ENCODE peak calls at places on chromosomes 6 and 20, in six cellular contexts. U is ovary, E is heart left ventricle, G is fibroblast of lung, A is cardiac muscle cell, M is Panc1. T is an unnamed sample. For H3K36me3, the result is how much of the 10 kb centered on the place peaks cover.

GRCh38 chr20:47215653-47216397 is 140.7 kb downstream of the ZMYND8 start:
- DNase-seq in M (no peak), G (no peak), E (no peak), A (no peak), U (no peak), T (no peak)

GRCh38 chr20:25194333-25194972 is 1.1 kb upstream of the ENTPD6 start:
- DNase-seq in E (no peak), U (peak), G (no peak), A (no peak), M (no peak), T (no peak)

GRCh38 chr6:159217595-159218275 is 48.5 kb downstream of the FNDC1 start:
- DNase-seq in G (peak), U (no peak), A (peak), M (no peak), E (peak), T (peak)

GRCh38 chr6:110534731-110535164 is 58.3 kb upstream of the SLC22A16 start:
- DNase-seq in E (no peak), M (no peak), G (peak), U (no peak), A (peak), T (no peak)

GRCh38 chr6:125821825-125822281 is 31.1 kb downstream of the NCOA7 start:
- DNase-seq in G (no peak), A (no peak), M (no peak), U (no peak), E (no peak), T (no peak)

GRCh38 chr6:122401104-122401503 is 1.7 kb downstream of the HSF2 start:
- DNase-seq in A (no peak), U (no peak), M (no peak), E (no peak), G (no peak), T (no peak)

GRCh38 chr20:45833883-45834796 is 541 bp downstream of the SNX21 start:
- DNase-seq in E (peak), M (no peak), U (peak), G (peak), A (peak), T (peak)

GRCh38 chr20:48846516-48847492 is 19.0 kb upstream of the PREX1 start:
- DNase-seq in A (peak), U (no peak), E (no peak), G (no peak), M (no peak), T (no peak)

GRCh38 chr6:87373377-87373776 is 28.8 kb downstream of the C6orf163 start:
- DNase-seq in U (no peak), M (no peak), A (no peak), G (no peak), E (no peak), T (no peak)

GRCh38 chr20:4973330-4974097 is 27.8 kb downstream of the SLC23A2 start:
- DNase-seq in M (peak), U (peak), A (peak), E (no peak), G (peak), T (peak)

GRCh38 chr6:3176562-3177355 is 19.4 kb upstream of the TUBB2A start:
- DNase-seq in U (no peak), E (no peak), M (peak), G (peak), A (peak), T (no peak)

GRCh38 chr20:4050581-4050980 is 35.2 kb upstream of the RNF24 start:
- DNase-seq in A (no peak), G (no peak), E (no peak), M (no peak), U (no peak), T (no peak)

GRCh38 chr6:44082872-44083321 is 44.4 kb downstream of the MRPL14 start:
- DNase-seq in G (no peak), U (no peak), A (no peak), E (no peak), M (no peak), T (peak)

GRCh38 chr20:63100401-63100925 is 93.7 kb upstream of the BHLHE23 start:
- DNase-seq in G (no peak), A (no peak), M (no peak), E (peak), U (peak), T (no peak)

GRCh38 chr6:108947114-108947854 is 99.1 kb downstream of the ARMC2 start:
- DNase-seq in G (peak), E (no peak), A (peak), U (no peak), M (no peak), T (peak)

GRCh38 chr20:7673841-7674240 is 266.4 kb downstream of the HAO1 start:
- DNase-seq in M (no peak), G (peak), A (peak), E (no peak), U (no peak), T (no peak)

GRCh38 chr20:2330090-2330695 is 34.4 kb downstream of the TGM3 start:
- DNase-seq in E (no peak), A (no peak), U (no peak), G (no peak), M (no peak), T (no peak)

GRCh38 chr20:63253438-63254236 is 626 bp downstream of the NKAIN4 start:
- DNase-seq in U (no peak), A (no peak), M (no peak), G (no peak), E (peak), T (no peak)

GRCh38 chr6:109891924-109892323 is 86.2 kb upstream of the GPR6 start:
- DNase-seq in E (no peak), A (no peak), G (no peak), M (no peak), U (no peak), T (no peak)

GRCh38 chr20:58327211-58327610 is 17.7 kb downstream of the RAB22A start:
- DNase-seq in E (no peak), M (no peak), A (peak), G (no peak), U (no peak), T (no peak)

GRCh38 chr6:143531720-143532504 is 20.4 kb upstream of the FUCA2 start:
- DNase-seq in E (no peak), G (no peak), U (no peak), M (no peak), A (no peak), T (no peak)

GRCh38 chr6:144158133-144158532 is 7.8 kb downstream of the STX11 start:
- DNase-seq in U (peak), G (peak), M (no peak), E (no peak), A (peak), T (peak)

GRCh38 chr20:41738584-41739193 is 120.5 kb upstream of the CHD6 start:
- DNase-seq in E (no peak), M (peak), G (peak), A (peak), U (no peak), T (peak)

GRCh38 chr20:45041464-45042337 is 59.2 kb downstream of the KCNS1 start:
- DNase-seq in E (no peak), M (peak), A (peak), U (no peak), G (peak), T (no peak)

GRCh38 chr6:114008331-114008730 is 37.4 kb upstream of the HDAC2 start:
- DNase-seq in A (no peak), U (no peak), E (no peak), G (no peak), M (no peak), T (no peak)

GRCh38 chr6:43306086-43306485 is 2.5 kb downstream of the CRIP3 start:
- DNase-seq in A (no peak), G (no peak), U (no peak), M (no peak), E (no peak), T (no peak)

GRCh38 chr6:114364295-114364694 is 21.5 kb upstream of the HS3ST5 start:
- DNase-seq in G (peak), M (no peak), U (no peak), E (no peak), A (no peak), T (no peak)

GRCh38 chr20:35952480-35953410 is 1.6 kb downstream of the SCAND1 start:
- DNase-seq in M (no peak), A (peak), G (peak), U (no peak), E (no peak), T (peak)

GRCh38 chr6:34424200-34425131 is 1.4 kb downstream of the RPS10 start:
- DNase-seq in U (no peak), M (no peak), E (no peak), G (no peak), A (no peak), T (no peak)
- H3K36me3 ChIP-seq in U (under half), M (under half), E (half or more), G (under half), A (under half), T (under half)

GRCh38 chr6:112148103-112148502 is 60.7 kb downstream of the FAM229B start:
- DNase-seq in M (no peak), U (no peak), A (no peak), E (no peak), G (no peak), T (no peak)

GRCh38 chr6:112149719-112150263 is 62.4 kb downstream of the FAM229B start:
- DNase-seq in E (no peak), A (peak), M (no peak), G (peak), U (no peak), T (no peak)

GRCh38 chr6:112145080-112145573 is 57.7 kb downstream of the FAM229B start:
- DNase-seq in E (no peak), A (no peak), M (no peak), U (no peak), G (no peak), T (no peak)

GRCh38 chr6:112150363-112150762 is 63.0 kb downstream of the FAM229B start:
- DNase-seq in A (no peak), M (no peak), E (no peak), G (peak), U (no peak), T (no peak)

DNA sequence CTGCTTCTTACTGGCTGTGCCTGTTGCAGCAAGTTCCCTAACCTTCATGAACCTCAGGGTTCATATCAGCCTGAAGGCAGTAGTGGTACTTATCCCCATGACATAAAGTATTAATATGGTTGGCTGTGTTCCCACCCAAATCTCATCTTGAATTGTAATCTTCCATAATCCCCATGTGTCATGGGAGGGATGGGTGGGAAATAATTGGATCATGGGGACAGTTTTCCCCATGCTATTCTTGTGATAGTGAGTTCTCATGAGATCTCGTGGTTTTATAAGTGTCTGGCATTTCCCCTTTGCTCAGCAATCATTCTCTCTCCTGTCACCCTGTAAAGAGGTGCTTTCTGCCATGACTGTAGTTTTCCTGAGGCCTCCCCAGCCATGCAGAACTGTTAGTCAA is 61.8 kb downstream of the FAM229B start:
- DNase-seq in A (no peak), G (no peak), U (no peak), E (no peak), M (no peak), T (no peak)
- H3K27ac ChIP-seq in A (peak), G (peak), U (no peak), E (peak), M (no peak), T (no peak)

DNA sequence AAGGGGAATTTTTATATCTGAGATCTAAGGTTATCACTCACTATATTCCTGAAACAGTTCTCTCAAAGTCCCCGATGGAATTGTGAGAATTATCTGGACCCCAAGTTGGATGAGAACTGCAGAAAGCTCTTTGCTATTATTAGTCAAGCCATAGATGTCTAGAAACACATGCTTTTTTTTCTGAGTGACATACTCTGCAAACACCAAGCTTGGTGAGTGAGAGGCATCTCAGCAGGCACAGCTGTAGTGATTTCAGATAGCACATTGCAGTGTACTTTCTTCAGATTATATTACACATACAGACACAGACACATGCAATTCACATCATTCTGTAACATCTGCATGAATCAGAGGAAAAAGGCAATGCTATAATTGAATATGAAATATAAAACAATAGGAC is 111.1 kb upstream of the UFL1 start:
- DNase-seq in E (no peak), U (no peak), G (no peak), A (no peak), M (no peak), T (no peak)
- TF ChIP-seq CTCF in E (no peak), U (no peak), G (no peak), A (no peak), M (no peak), T (no peak)

GRCh38 chr20:31945790-31946189 is 6.1 kb downstream of the PDRG1 start:
- DNase-seq in A (no peak), M (no peak), G (peak), E (no peak), U (no peak), T (no peak)

GRCh38 chr20:31945319-31945718 is 6.5 kb downstream of the PDRG1 start:
- DNase-seq in U (no peak), M (no peak), G (no peak), A (no peak), E (no peak), T (no peak)

GRCh38 chr20:31948008-31948407 is 3.8 kb downstream of the PDRG1 start:
- DNase-seq in A (no peak), M (no peak), U (no peak), E (no peak), G (no peak), T (no peak)

GRCh38 chr20:31937820-31938219 is 14.0 kb downstream of the PDRG1 start:
- DNase-seq in G (no peak), A (no peak), M (no peak), U (no peak), E (no peak), T (no peak)

DNA sequence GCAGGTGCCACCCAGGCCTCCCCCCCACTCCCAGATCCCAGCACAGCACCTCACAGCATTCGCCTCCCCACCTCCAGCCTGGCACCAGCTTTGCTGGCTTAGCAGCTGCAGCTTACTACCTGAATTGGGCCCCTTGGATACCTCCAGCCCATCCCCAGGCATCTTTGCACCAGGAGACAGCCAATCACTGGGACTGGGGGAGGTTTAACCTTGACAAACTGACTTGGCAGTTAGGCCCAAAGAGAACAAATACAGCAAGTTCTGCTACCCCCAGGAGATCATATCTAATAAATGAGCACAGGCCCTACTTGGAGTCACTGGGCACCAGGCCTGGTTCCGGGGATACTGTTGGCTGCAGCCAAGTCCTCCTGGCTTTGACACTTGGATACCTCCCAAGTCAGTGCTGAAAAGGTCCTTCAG is 8.8 kb downstream of the PDRG1 start:
- DNase-seq in U (peak), G (no peak), E (no peak), M (no peak), A (peak), T (peak)
- H3K36me3 ChIP-seq in U (under half), G (under half), E (half or more), M (under half), A (under half), T (under half)

GRCh38 chr6:128527375-128527774 is 7.0 kb upstream of the PTPRK start:
- DNase-seq in E (no peak), M (no peak), A (no peak), G (no peak), U (no peak), T (no peak)

GRCh38 chr6:128531696-128532095 is 11.3 kb upstream of the PTPRK start:
- DNase-seq in A (no peak), U (no peak), M (no peak), G (no peak), E (no peak), T (no peak)

GRCh38 chr6:128532110-128532509 is 11.7 kb upstream of the PTPRK start:
- DNase-seq in A (no peak), U (no peak), M (no peak), E (no peak), G (no peak), T (no peak)

GRCh38 chr6:128532827-128533226 is 12.4 kb upstream of the PTPRK start:
- DNase-seq in U (no peak), E (no peak), A (no peak), M (no peak), G (peak), T (no peak)

GRCh38 chr6:128528241-128528640 is 7.8 kb upstream of the PTPRK start:
- DNase-seq in U (no peak), E (no peak), A (no peak), G (no peak), M (no peak), T (no peak)
- H3K27ac ChIP-seq in U (no peak), E (no peak), A (no peak), G (no peak), M (no peak), T (no peak)

DNA sequence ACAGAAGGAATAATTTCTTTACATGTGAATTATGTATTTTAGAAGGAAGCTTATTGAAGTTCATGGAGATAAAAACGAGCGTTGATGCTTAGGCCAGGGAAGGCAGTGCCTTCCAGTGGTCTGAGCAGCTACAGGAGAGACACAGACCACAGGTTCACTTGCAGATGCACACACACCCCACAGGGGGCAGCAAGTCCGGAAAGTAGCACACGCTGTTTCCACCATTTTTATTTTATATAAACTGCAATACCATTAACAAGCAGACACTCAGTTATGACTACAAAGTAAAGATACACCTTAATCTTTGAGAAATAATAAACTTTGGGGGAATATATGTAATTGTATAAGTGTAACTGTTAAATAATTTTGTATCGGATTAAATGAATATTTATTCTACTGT is 13.5 kb upstream of the DACT2 start:
- DNase-seq in A (no peak), U (no peak), E (no peak), M (no peak), G (no peak), T (no peak)
- TF ChIP-seq CTCF in A (peak), U (no peak), E (peak), M (peak), G (peak), T (peak)

GRCh38 chr20:17590245-17590644 is 20.4 kb downstream of the DSTN start:
- DNase-seq in G (no peak), M (no peak), A (no peak), E (no peak), U (no peak), T (no peak)
- H3K36me3 ChIP-seq in G (under half), M (under half), A (under half), E (under half), U (under half), T (under half)

DNA sequence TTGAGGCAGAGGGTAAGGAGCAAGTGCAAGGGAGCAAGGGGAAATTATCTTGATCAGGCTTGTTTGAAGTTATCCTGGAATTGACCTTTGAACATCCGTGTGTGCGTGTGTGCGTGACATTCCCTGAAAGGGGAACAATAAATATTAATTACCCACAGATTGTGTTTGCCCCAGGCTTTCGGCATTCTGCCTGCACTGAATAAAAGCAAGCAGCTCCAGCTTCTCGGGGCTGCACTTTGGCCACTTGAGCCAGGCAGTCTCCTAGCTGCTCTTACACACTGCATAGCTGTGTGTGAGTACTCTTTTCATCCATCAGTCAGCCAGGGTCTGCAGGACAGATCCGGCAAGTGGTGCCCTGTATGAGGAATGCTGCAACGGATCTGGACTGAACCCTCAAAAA is 107.7 kb upstream of the BTN3A2 start:
- DNase-seq in U (no peak), E (no peak), G (no peak), M (no peak), A (no peak), T (no peak)
- H3K27ac ChIP-seq in U (no peak), E (no peak), G (no peak), M (no peak), A (peak), T (no peak)

GRCh38 chr6:132714160-132714559 is 305 bp upstream of the VNN1 start:
- DNase-seq in A (no peak), E (no peak), M (no peak), G (no peak), U (no peak), T (no peak)

GRCh38 chr6:132712366-132712765 is 1.5 kb downstream of the VNN1 start:
- DNase-seq in G (peak), M (peak), U (no peak), A (peak), E (no peak), T (no peak)

GRCh38 chr6:132716238-132716637 is 2.4 kb upstream of the VNN1 start:
- DNase-seq in E (no peak), M (no peak), G (no peak), U (no peak), A (no peak), T (no peak)

GRCh38 chr6:132713355-132714134 is at the start of gene VNN1:
- DNase-seq in A (no peak), M (no peak), G (no peak), U (no peak), E (no peak), T (no peak)

GRCh38 chr6:132715204-132715603 is 1.3 kb upstream of the VNN1 start:
- DNase-seq in A (peak), U (no peak), M (peak), E (no peak), G (peak), T (no peak)
- TF ChIP-seq CTCF in A (peak), U (no peak), M (peak), E (no peak), G (peak), T (no peak)

GRCh38 chr20:18698735-18699380 is 111.0 kb downstream of the DTD1 start:
- DNase-seq in M (no peak), A (no peak), G (no peak), E (no peak), U (no peak), T (no peak)
- H3K36me3 ChIP-seq in M (under half), A (under half), G (under half), E (under half), U (under half), T (under half)